ENCODE peak calls at places on chromosomes 16 and 17, in four cellular contexts. One of them, this sample, is unnamed.
A peak's percentile ranks its signal among the peaks of the same experiment; 100 is the strongest.

GRCh38 chr17:27245230-27245696 is 48.7 kb upstream of the WSB1 start:
- DNase-seq in GM10248: peak; percentile 82
- DNase-seq in activated T-helper 1 cell treated with anti-CD3 and anti-CD28 coated beads, Interleukin-12 subunit alpha, Interleukin-12 subunit beta, Interleukin-2, Interleukin-4 antibody, amounts not matched to agents 30 ng/mL and 10 ng/mL and 1 ng/mL, durations not matched to agents 14 hours and 24 hours and 36 hours: no peak
- DNase-seq in NCI-H1417: peak; percentile 82
- DNase-seq in this sample: peak; percentile 87

GRCh38 chr17:41184480-41184961 is at the start of gene KRTAP4-1:
- DNase-seq in GM10248: no peak
- DNase-seq in activated T-helper 1 cell treated with anti-CD3 and anti-CD28 coated beads, Interleukin-12 subunit alpha, Interleukin-12 subunit beta, Interleukin-2, Interleukin-4 antibody, amounts not matched to agents 30 ng/mL and 10 ng/mL and 1 ng/mL, durations not matched to agents 14 hours and 24 hours and 36 hours: no peak
- DNase-seq in NCI-H1417: no peak
- DNase-seq in this sample: no peak

GRCh38 chr17:39939588-39940419 is 12.3 kb downstream of the LRRC3C start:
- DNase-seq in GM10248: peak; percentile 59
- DNase-seq in activated T-helper 1 cell treated with anti-CD3 and anti-CD28 coated beads, Interleukin-12 subunit alpha, Interleukin-12 subunit beta, Interleukin-2, Interleukin-4 antibody, amounts not matched to agents 30 ng/mL and 10 ng/mL and 1 ng/mL, durations not matched to agents 14 hours and 24 hours and 36 hours: peak; percentile 71
- DNase-seq in NCI-H1417: peak; percentile 53
- DNase-seq in this sample: no peak

GRCh38 chr16:55052335-55053070 is 121.8 kb downstream of the IRX5 start:
- DNase-seq in GM10248: no peak
- DNase-seq in activated T-helper 1 cell treated with anti-CD3 and anti-CD28 coated beads, Interleukin-12 subunit alpha, Interleukin-12 subunit beta, Interleukin-2, Interleukin-4 antibody, amounts not matched to agents 30 ng/mL and 10 ng/mL and 1 ng/mL, durations not matched to agents 14 hours and 24 hours and 36 hours: no peak
- DNase-seq in NCI-H1417: no peak
- DNase-seq in this sample: no peak

GRCh38 chr16:26816266-26816665 is 250.5 kb upstream of the C16orf82 start:
- DNase-seq in GM10248: no peak
- DNase-seq in activated T-helper 1 cell treated with anti-CD3 and anti-CD28 coated beads, Interleukin-12 subunit alpha, Interleukin-12 subunit beta, Interleukin-2, Interleukin-4 antibody, amounts not matched to agents 30 ng/mL and 10 ng/mL and 1 ng/mL, durations not matched to agents 14 hours and 24 hours and 36 hours: no peak
- DNase-seq in NCI-H1417: no peak
- DNase-seq in this sample: no peak

GRCh38 chr17:6276711-6277110 is 158.2 kb downstream of the AIPL1 start:
- DNase-seq in GM10248: no peak
- DNase-seq in activated T-helper 1 cell treated with anti-CD3 and anti-CD28 coated beads, Interleukin-12 subunit alpha, Interleukin-12 subunit beta, Interleukin-2, Interleukin-4 antibody, amounts not matched to agents 30 ng/mL and 10 ng/mL and 1 ng/mL, durations not matched to agents 14 hours and 24 hours and 36 hours: no peak
- DNase-seq in NCI-H1417: peak; percentile 9
- DNase-seq in this sample: no peak

GRCh38 chr16:1379054-1379862 is 27.5 kb downstream of the GNPTG start:
- DNase-seq in GM10248: peak; percentile 90
- DNase-seq in activated T-helper 1 cell treated with anti-CD3 and anti-CD28 coated beads, Interleukin-12 subunit alpha, Interleukin-12 subunit beta, Interleukin-2, Interleukin-4 antibody, amounts not matched to agents 30 ng/mL and 10 ng/mL and 1 ng/mL, durations not matched to agents 14 hours and 24 hours and 36 hours: peak; percentile 71
- DNase-seq in NCI-H1417: peak; percentile 81
- DNase-seq in this sample: peak; percentile 65

GRCh38 chr17:58326609-58327341 is 1.8 kb downstream of the TSPOAP1 start:
- DNase-seq in GM10248: no peak
- DNase-seq in activated T-helper 1 cell treated with anti-CD3 and anti-CD28 coated beads, Interleukin-12 subunit alpha, Interleukin-12 subunit beta, Interleukin-2, Interleukin-4 antibody, amounts not matched to agents 30 ng/mL and 10 ng/mL and 1 ng/mL, durations not matched to agents 14 hours and 24 hours and 36 hours: no peak
- DNase-seq in NCI-H1417: no peak
- DNase-seq in this sample: no peak

GRCh38 chr17:69870751-69871199 is 204.2 kb upstream of the KCNJ16 start:
- DNase-seq in GM10248: no peak
- DNase-seq in activated T-helper 1 cell treated with anti-CD3 and anti-CD28 coated beads, Interleukin-12 subunit alpha, Interleukin-12 subunit beta, Interleukin-2, Interleukin-4 antibody, amounts not matched to agents 30 ng/mL and 10 ng/mL and 1 ng/mL, durations not matched to agents 14 hours and 24 hours and 36 hours: no peak
- DNase-seq in NCI-H1417: no peak
- DNase-seq in this sample: no peak

This sample was measured in lung.